ENCODE peak calls at places on chromosomes 13 and 19, in eight cellular contexts. One of them, this sample, is unnamed.

GRCh38 chr13:75521956-75522355 is 15.7 kb downstream of the COMMD6 start:
- DNase-seq in heart left ventricle: no peak
- DNase-seq in thyroid gland: no peak
- DNase-seq in tibial nerve: no peak
- DNase-seq in breast epithelium: no peak
- DNase-seq in endothelial cell of umbilical vein: no peak
- DNase-seq in NB4: no peak
- DNase-seq in body of pancreas: no peak
- DNase-seq in this sample: no peak

GRCh38 chr19:1219786-1220451 is 14.3 kb downstream of the STK11 start:
- DNase-seq in heart left ventricle: no peak
- DNase-seq in thyroid gland: no peak
- DNase-seq in tibial nerve: no peak
- DNase-seq in breast epithelium: no peak
- DNase-seq in endothelial cell of umbilical vein: no peak
- DNase-seq in NB4: no peak
- DNase-seq in body of pancreas: no peak
- DNase-seq in this sample: no peak

GRCh38 chr19:46574533-46574932 is 26.6 kb upstream of the CALM3 start:
- DNase-seq in heart left ventricle: no peak
- DNase-seq in thyroid gland: no peak
- DNase-seq in tibial nerve: no peak
- DNase-seq in breast epithelium: no peak
- DNase-seq in endothelial cell of umbilical vein: no peak
- DNase-seq in NB4: no peak
- DNase-seq in body of pancreas: no peak
- DNase-seq in this sample: no peak

GRCh38 chr13:67635754-67636153 is 405.6 kb upstream of the PCDH9 start:
- DNase-seq in heart left ventricle: no peak
- DNase-seq in thyroid gland: no peak
- DNase-seq in tibial nerve: no peak
- DNase-seq in breast epithelium: no peak
- DNase-seq in endothelial cell of umbilical vein: no peak
- DNase-seq in NB4: no peak
- DNase-seq in body of pancreas: no peak
- DNase-seq in this sample: no peak

GRCh38 chr19:1026189-1027019 is at the start of gene CNN2:
- DNase-seq in heart left ventricle: peak
- DNase-seq in thyroid gland: peak
- DNase-seq in tibial nerve: peak
- DNase-seq in breast epithelium: peak
- DNase-seq in endothelial cell of umbilical vein: peak
- DNase-seq in NB4: peak
- DNase-seq in body of pancreas: peak
- DNase-seq in this sample: peak

GRCh38 chr19:17420267-17420924 is 549 bp downstream of the MVB12A start:
- DNase-seq in heart left ventricle: peak
- DNase-seq in thyroid gland: peak
- DNase-seq in tibial nerve: no peak
- DNase-seq in breast epithelium: peak
- DNase-seq in endothelial cell of umbilical vein: peak
- DNase-seq in NB4: peak
- DNase-seq in body of pancreas: peak
- DNase-seq in this sample: no peak

GRCh38 chr19:47607564-47608073 is 1.3 kb upstream of the BICRA start:
- DNase-seq in heart left ventricle: no peak
- DNase-seq in thyroid gland: no peak
- DNase-seq in tibial nerve: no peak
- DNase-seq in breast epithelium: no peak
- DNase-seq in endothelial cell of umbilical vein: no peak
- DNase-seq in NB4: no peak
- DNase-seq in body of pancreas: no peak
- DNase-seq in this sample: no peak

GRCh38 chr13:108326318-108326717 is 56.8 kb downstream of the TNFSF13B start:
- DNase-seq in heart left ventricle: no peak
- DNase-seq in thyroid gland: no peak
- DNase-seq in tibial nerve: no peak
- DNase-seq in breast epithelium: no peak
- DNase-seq in endothelial cell of umbilical vein: no peak
- DNase-seq in NB4: peak
- DNase-seq in body of pancreas: peak
- DNase-seq in this sample: no peak

GRCh38 chr13:97974773-97975172 is 21.3 kb downstream of the IPO5 start:
- DNase-seq in heart left ventricle: no peak
- DNase-seq in thyroid gland: no peak
- DNase-seq in tibial nerve: no peak
- DNase-seq in breast epithelium: no peak
- DNase-seq in endothelial cell of umbilical vein: no peak
- DNase-seq in NB4: no peak
- DNase-seq in body of pancreas: no peak
- DNase-seq in this sample: no peak

GRCh38 chr19:42360787-42361544 is 29.1 kb downstream of the CNFN start:
- DNase-seq in heart left ventricle: no peak
- DNase-seq in thyroid gland: peak
- DNase-seq in tibial nerve: no peak
- DNase-seq in breast epithelium: no peak
- DNase-seq in endothelial cell of umbilical vein: no peak
- DNase-seq in NB4: no peak
- DNase-seq in body of pancreas: no peak
- DNase-seq in this sample: no peak

GRCh38 chr19:45917421-45918091 is 3.0 kb upstream of the NANOS2 start:
- DNase-seq in heart left ventricle: no peak
- DNase-seq in thyroid gland: no peak
- DNase-seq in tibial nerve: no peak
- DNase-seq in breast epithelium: no peak
- DNase-seq in endothelial cell of umbilical vein: no peak
- DNase-seq in NB4: no peak
- DNase-seq in body of pancreas: no peak
- DNase-seq in this sample: no peak

GRCh38 chr13:75762066-75762937 is 126.2 kb downstream of the LMO7 start:
- DNase-seq in heart left ventricle: no peak
- DNase-seq in thyroid gland: peak
- DNase-seq in tibial nerve: no peak
- DNase-seq in breast epithelium: no peak
- DNase-seq in endothelial cell of umbilical vein: peak
- DNase-seq in NB4: no peak
- DNase-seq in body of pancreas: peak
- DNase-seq in this sample: peak

GRCh38 chr13:42544246-42544915 is 29.6 kb upstream of the TNFSF11 start:
- DNase-seq in heart left ventricle: no peak
- DNase-seq in thyroid gland: no peak
- DNase-seq in tibial nerve: no peak
- DNase-seq in breast epithelium: no peak
- DNase-seq in endothelial cell of umbilical vein: no peak
- DNase-seq in NB4: no peak
- DNase-seq in body of pancreas: peak
- DNase-seq in this sample: no peak

GRCh38 chr19:14704450-14704849 is 14.6 kb downstream of the ZNF333 start:
- DNase-seq in heart left ventricle: no peak
- DNase-seq in thyroid gland: no peak
- DNase-seq in tibial nerve: no peak
- DNase-seq in breast epithelium: no peak
- DNase-seq in endothelial cell of umbilical vein: no peak
- DNase-seq in NB4: no peak
- DNase-seq in body of pancreas: no peak
- DNase-seq in this sample: no peak

GRCh38 chr19:49881672-49882394 is 4.3 kb downstream of the TBC1D17 start:
- DNase-seq in heart left ventricle: no peak
- DNase-seq in thyroid gland: no peak
- DNase-seq in tibial nerve: no peak
- DNase-seq in breast epithelium: no peak
- DNase-seq in endothelial cell of umbilical vein: no peak
- DNase-seq in NB4: no peak
- DNase-seq in body of pancreas: no peak
- DNase-seq in this sample: no peak

GRCh38 chr19:38464421-38465082 is 31.1 kb downstream of the RYR1 start:
- DNase-seq in heart left ventricle: no peak
- DNase-seq in thyroid gland: no peak
- DNase-seq in tibial nerve: no peak
- DNase-seq in breast epithelium: no peak
- DNase-seq in endothelial cell of umbilical vein: no peak
- DNase-seq in NB4: no peak
- DNase-seq in body of pancreas: no peak
- DNase-seq in this sample: no peak

GRCh38 chr13:42333613-42334328 is 61.8 kb downstream of the AKAP11 start:
- DNase-seq in heart left ventricle: no peak
- DNase-seq in thyroid gland: peak
- DNase-seq in tibial nerve: no peak
- DNase-seq in breast epithelium: no peak
- DNase-seq in endothelial cell of umbilical vein: peak
- DNase-seq in NB4: peak
- DNase-seq in body of pancreas: no peak
- DNase-seq in this sample: no peak

GRCh38 chr19:12924621-12925310 is 5.7 kb upstream of the SYCE2 start:
- DNase-seq in heart left ventricle: no peak
- DNase-seq in thyroid gland: no peak
- DNase-seq in tibial nerve: no peak
- DNase-seq in breast epithelium: no peak
- DNase-seq in endothelial cell of umbilical vein: no peak
- DNase-seq in NB4: no peak
- DNase-seq in body of pancreas: no peak
- DNase-seq in this sample: no peak

DNA sequence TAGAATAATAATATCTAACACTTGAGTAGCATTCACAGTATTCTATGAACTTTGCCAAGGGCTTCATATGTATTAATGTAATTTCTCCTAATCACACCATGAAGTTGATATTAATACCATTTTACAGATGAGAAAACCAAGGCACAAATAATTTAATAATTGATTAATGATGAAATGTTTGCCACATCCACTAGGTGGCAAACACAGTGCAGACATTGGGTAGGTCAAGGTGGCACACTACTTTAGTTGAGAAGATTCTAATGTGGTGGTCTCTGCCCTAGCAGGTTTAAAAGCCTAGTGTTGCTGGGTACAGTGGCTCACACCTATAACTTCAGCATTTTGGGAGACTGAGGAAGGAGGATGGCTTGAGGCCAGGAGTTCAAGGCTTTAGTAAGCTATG is 412.4 kb downstream of the SUCLA2 start:
- DNase-seq in heart left ventricle: no peak
- DNase-seq in thyroid gland: no peak
- DNase-seq in tibial nerve: no peak
- DNase-seq in breast epithelium: no peak
- DNase-seq in endothelial cell of umbilical vein: no peak
- DNase-seq in NB4: no peak
- DNase-seq in body of pancreas: no peak
- DNase-seq in this sample: no peak
- TF ChIP-seq CTCF in heart left ventricle: no peak
- TF ChIP-seq CTCF in thyroid gland: no peak
- TF ChIP-seq CTCF in tibial nerve: no peak
- TF ChIP-seq CTCF in breast epithelium: no peak
- TF ChIP-seq CTCF in endothelial cell of umbilical vein: no peak
- TF ChIP-seq CTCF in NB4: peak
- TF ChIP-seq CTCF in body of pancreas: no peak
- TF ChIP-seq CTCF in this sample: no peak

GRCh38 chr19:48685583-48685982 is 10.2 kb upstream of the FUT2 start:
- DNase-seq in heart left ventricle: no peak
- DNase-seq in thyroid gland: no peak
- DNase-seq in tibial nerve: no peak
- DNase-seq in breast epithelium: no peak
- DNase-seq in endothelial cell of umbilical vein: no peak
- DNase-seq in NB4: no peak
- DNase-seq in body of pancreas: no peak
- DNase-seq in this sample: no peak

GRCh38 chr19:48681127-48681470 is 8.3 kb upstream of the NTN5 start:
- DNase-seq in heart left ventricle: no peak
- DNase-seq in thyroid gland: no peak
- DNase-seq in tibial nerve: no peak
- DNase-seq in breast epithelium: no peak
- DNase-seq in endothelial cell of umbilical vein: no peak
- DNase-seq in NB4: peak
- DNase-seq in body of pancreas: no peak
- DNase-seq in this sample: no peak

GRCh38 chr19:48686103-48686502 is 9.7 kb upstream of the FUT2 start:
- DNase-seq in heart left ventricle: no peak
- DNase-seq in thyroid gland: no peak
- DNase-seq in tibial nerve: no peak
- DNase-seq in breast epithelium: no peak
- DNase-seq in endothelial cell of umbilical vein: no peak
- DNase-seq in NB4: no peak
- DNase-seq in body of pancreas: no peak
- DNase-seq in this sample: no peak

GRCh38 chr19:48680436-48681126 is 7.8 kb upstream of the NTN5 start:
- DNase-seq in heart left ventricle: no peak
- DNase-seq in thyroid gland: no peak
- DNase-seq in tibial nerve: no peak
- DNase-seq in breast epithelium: no peak
- DNase-seq in endothelial cell of umbilical vein: no peak
- DNase-seq in NB4: peak
- DNase-seq in body of pancreas: no peak
- DNase-seq in this sample: no peak

DNA sequence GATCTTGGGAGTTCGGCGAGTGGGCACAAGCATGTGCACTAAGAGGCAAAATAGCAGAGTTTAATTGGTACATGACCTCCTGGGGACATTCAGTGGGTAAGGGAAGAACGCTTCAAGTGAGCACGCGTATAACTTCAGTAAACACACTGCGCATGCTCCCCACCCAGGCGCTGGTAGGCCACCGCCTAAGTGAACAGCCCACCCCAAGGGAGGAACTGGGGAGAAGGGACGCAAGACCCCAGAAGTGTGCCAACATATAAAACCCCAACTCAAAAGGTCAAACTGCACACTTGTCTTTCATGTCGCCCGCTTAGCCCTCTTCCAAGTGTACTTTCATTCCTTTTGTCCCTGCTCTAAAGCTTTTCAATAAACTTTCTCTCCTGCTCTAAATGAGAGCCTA is 10.5 kb upstream of the NTN5 start:
- DNase-seq in heart left ventricle: peak
- DNase-seq in thyroid gland: peak
- DNase-seq in tibial nerve: no peak
- DNase-seq in breast epithelium: no peak
- DNase-seq in endothelial cell of umbilical vein: peak
- DNase-seq in NB4: no peak
- DNase-seq in body of pancreas: peak
- DNase-seq in this sample: no peak
- H3K4me3 ChIP-seq in heart left ventricle: no peak
- H3K4me3 ChIP-seq in thyroid gland: no peak
- H3K4me3 ChIP-seq in tibial nerve: no peak
- H3K4me3 ChIP-seq in breast epithelium: no peak
- H3K4me3 ChIP-seq in endothelial cell of umbilical vein: no peak
- H3K4me3 ChIP-seq in NB4: no peak
- H3K4me3 ChIP-seq in body of pancreas: no peak
- H3K4me3 ChIP-seq in this sample: no peak

GRCh38 chr13:33723772-33724435 is 94.0 kb upstream of the RFC3 start:
- DNase-seq in heart left ventricle: peak
- DNase-seq in thyroid gland: peak
- DNase-seq in tibial nerve: peak
- DNase-seq in breast epithelium: peak
- DNase-seq in endothelial cell of umbilical vein: peak
- DNase-seq in NB4: peak
- DNase-seq in body of pancreas: peak
- DNase-seq in this sample: peak
- TF ChIP-seq POLR2A in heart left ventricle: no peak
- TF ChIP-seq POLR2A in thyroid gland: no peak
- TF ChIP-seq POLR2A in tibial nerve: no peak
- TF ChIP-seq POLR2A in breast epithelium: no peak
- TF ChIP-seq POLR2A in endothelial cell of umbilical vein: no peak
- TF ChIP-seq POLR2A in NB4: no peak
- TF ChIP-seq POLR2A in body of pancreas: no peak
- TF ChIP-seq POLR2A in this sample: no peak

GRCh38 chr13:81017525-81018152 is 676.7 kb upstream of the SPRY2 start:
- DNase-seq in heart left ventricle: no peak
- DNase-seq in thyroid gland: no peak
- DNase-seq in tibial nerve: no peak
- DNase-seq in breast epithelium: no peak
- DNase-seq in endothelial cell of umbilical vein: peak
- DNase-seq in NB4: peak
- DNase-seq in body of pancreas: no peak
- DNase-seq in this sample: no peak

GRCh38 chr13:81012031-81012430 is 671.1 kb upstream of the SPRY2 start:
- DNase-seq in heart left ventricle: no peak
- DNase-seq in thyroid gland: no peak
- DNase-seq in tibial nerve: no peak
- DNase-seq in breast epithelium: no peak
- DNase-seq in endothelial cell of umbilical vein: no peak
- DNase-seq in NB4: no peak
- DNase-seq in body of pancreas: no peak
- DNase-seq in this sample: no peak
- TF ChIP-seq CTCF in heart left ventricle: no peak
- TF ChIP-seq CTCF in thyroid gland: no peak
- TF ChIP-seq CTCF in tibial nerve: no peak
- TF ChIP-seq CTCF in breast epithelium: no peak
- TF ChIP-seq CTCF in endothelial cell of umbilical vein: no peak
- TF ChIP-seq CTCF in NB4: no peak
- TF ChIP-seq CTCF in body of pancreas: no peak
- TF ChIP-seq CTCF in this sample: no peak

This sample was measured in prostate gland.